ENCODE peak calls at places on chromosomes 2 and 18, in ten cellular contexts. H, A, G, P, V, W, Q, E, S and C are unnamed samples.

GRCh38 chr2:70870790-70871189 is 35.2 kb upstream of the CD207 start:
- DNase-seq in S (no peak), G (no peak), V (no peak), H (no peak), A (no peak), P (no peak), E (no peak), W (no peak), Q (no peak), C (no peak)

GRCh38 chr2:36785179-36785795 is 88.8 kb downstream of the VIT start:
- DNase-seq in S (peak), Q (peak), G (peak), A (peak), E (peak), P (peak), H (peak), V (peak), W (peak), C (peak)

GRCh38 chr2:73892631-73893329 is at the start of gene ACTG2:
- DNase-seq in A (no peak), P (peak), H (no peak), E (no peak), Q (no peak), V (no peak), W (no peak), S (no peak), G (peak), C (no peak)

GRCh38 chr2:62568074-62568473 is 62.1 kb upstream of the TMEM17 start:
- DNase-seq in G (no peak), P (no peak), W (no peak), S (no peak), A (no peak), E (no peak), H (no peak), V (no peak), Q (no peak), C (no peak)

GRCh38 chr2:61356958-61357350 is 113.9 kb downstream of the USP34 start:
- DNase-seq in V (no peak), Q (no peak), G (peak), P (no peak), H (no peak), W (no peak), S (no peak), E (peak), A (no peak), C (no peak)

GRCh38 chr2:43041661-43042360 is 184.6 kb downstream of the ZFP36L2 start:
- DNase-seq in V (no peak), W (no peak), P (peak), H (no peak), S (no peak), Q (no peak), G (peak), E (peak), A (peak), C (no peak)

GRCh38 chr2:197940346-197940745 is 136.0 kb downstream of the PLCL1 start:
- DNase-seq in A (no peak), V (no peak), P (no peak), S (no peak), E (no peak), H (no peak), G (no peak), W (no peak), Q (no peak), C (no peak)

GRCh38 chr2:223735659-223736244 is 101.6 kb downstream of the AP1S3 start:
- DNase-seq in W (no peak), E (peak), V (no peak), P (no peak), A (peak), S (no peak), G (peak), Q (no peak), H (no peak), C (no peak)

GRCh38 chr2:71604709-71605085 is 151.3 kb downstream of the DYSF start:
- DNase-seq in W (no peak), E (no peak), A (no peak), Q (no peak), V (no peak), P (peak), H (no peak), G (no peak), S (no peak), C (no peak)

GRCh38 chr2:222427606-222428320 is 3.4 kb downstream of the SGPP2 start:
- DNase-seq in A (peak), Q (no peak), H (no peak), E (no peak), G (no peak), V (no peak), W (peak), S (no peak), P (no peak), C (no peak)

GRCh38 chr2:108893277-108893676 is 95.7 kb downstream of the EDAR start:
- DNase-seq in P (no peak), E (no peak), S (no peak), H (no peak), W (no peak), A (peak), G (no peak), V (no peak), Q (no peak), C (no peak)

GRCh38 chr2:236875906-236876505 is 209.7 kb upstream of the COPS8 start:
- DNase-seq in E (no peak), P (peak), V (no peak), S (no peak), W (no peak), H (no peak), G (no peak), Q (no peak), A (no peak), C (no peak)

GRCh38 chr2:128714285-128714684 is 395.6 kb upstream of the HS6ST1 start:
- DNase-seq in S (no peak), A (no peak), W (no peak), P (no peak), Q (no peak), G (no peak), V (no peak), E (no peak), H (no peak), C (no peak)

GRCh38 chr2:225895126-225895525 is 495.6 kb downstream of the NYAP2 start:
- DNase-seq in P (no peak), W (no peak), E (peak), S (no peak), V (no peak), G (peak), Q (no peak), A (no peak), H (no peak), C (no peak)

GRCh38 chr18:49362431-49362830 is 98.0 kb downstream of the DYM start:
- DNase-seq in E (peak), H (no peak), A (no peak), G (peak), Q (no peak), V (no peak), W (no peak), P (no peak), S (no peak), C (no peak)

GRCh38 chr2:145010635-145011034 is 490.7 kb upstream of the ZEB2 start:
- DNase-seq in V (no peak), P (no peak), A (no peak), H (no peak), E (no peak), S (no peak), Q (no peak), G (no peak), W (no peak), C (no peak)

GRCh38 chr18:7950380-7951143 is 383.4 kb downstream of the PTPRM start:
- DNase-seq in E (peak), H (no peak), S (no peak), Q (no peak), A (peak), W (no peak), G (peak), V (no peak), P (no peak), C (peak)

GRCh38 chr2:30690126-30690561 is 117.1 kb downstream of the CAPN13 start:
- DNase-seq in P (peak), A (no peak), Q (no peak), S (no peak), V (no peak), E (peak), G (no peak), W (no peak), H (no peak), C (no peak)

GRCh38 chr18:60322591-60322990 is 50.0 kb downstream of the MC4R start:
- DNase-seq in G (peak), V (no peak), H (no peak), A (no peak), W (no peak), Q (no peak), S (no peak), E (peak), P (no peak), C (no peak)

GRCh38 chr2:231039821-231040364 is 2.6 kb downstream of the C2orf72 start:
- DNase-seq in S (no peak), V (no peak), G (no peak), W (no peak), Q (no peak), A (no peak), E (no peak), H (no peak), P (no peak), C (no peak)

GRCh38 chr2:96916156-96917007 is 46.5 kb upstream of the SEMA4C start:
- DNase-seq in S (no peak), G (no peak), E (peak), P (no peak), W (no peak), H (no peak), V (no peak), Q (no peak), A (no peak), C (no peak)

GRCh38 chr2:232900811-232901701 is 31.0 kb downstream of the SNORC start:
- DNase-seq in Q (no peak), G (no peak), V (no peak), W (no peak), H (no peak), S (no peak), A (no peak), E (no peak), P (no peak), C (no peak)

GRCh38 chr2:106126705-106127281 is 67.3 kb downstream of the UXS1 start:
- DNase-seq in Q (no peak), S (no peak), E (no peak), H (no peak), A (no peak), W (no peak), G (no peak), P (no peak), V (no peak), C (no peak)

GRCh38 chr2:171625013-171625412 is 62.3 kb upstream of the DYNC1I2 start:
- DNase-seq in E (no peak), P (no peak), V (no peak), S (no peak), A (no peak), G (no peak), Q (no peak), H (no peak), W (no peak), C (no peak)